ENCODE peak calls at places on chromosome 14, in seven cellular contexts. One of them, this sample, is unnamed.

GRCh38 chr14:95516554-95517209 is at the start of gene SYNE3:
- DNase-seq in OCI-LY7: no peak
- DNase-seq in neural progenitor cell: peak
- DNase-seq in upper lobe of right lung: peak
- DNase-seq in ovary: peak
- DNase-seq in CD4-positive, alpha-beta T cell: peak
- DNase-seq in IMR-90: no peak
- DNase-seq in this sample: no peak

GRCh38 chr14:88872976-88873375 is 48.5 kb downstream of the TTC8 start:
- DNase-seq in OCI-LY7: no peak
- DNase-seq in neural progenitor cell: no peak
- DNase-seq in upper lobe of right lung: no peak
- DNase-seq in ovary: no peak
- DNase-seq in CD4-positive, alpha-beta T cell: no peak
- DNase-seq in IMR-90: no peak
- DNase-seq in this sample: no peak

GRCh38 chr14:20680843-20681347 is 3.5 kb upstream of the RNASE4 start:
- DNase-seq in OCI-LY7: no peak
- DNase-seq in neural progenitor cell: no peak
- DNase-seq in upper lobe of right lung: no peak
- DNase-seq in ovary: no peak
- DNase-seq in CD4-positive, alpha-beta T cell: no peak
- DNase-seq in IMR-90: no peak
- DNase-seq in this sample: no peak

GRCh38 chr14:72332054-72332453 is 399.8 kb downstream of the RGS6 start:
- DNase-seq in OCI-LY7: no peak
- DNase-seq in neural progenitor cell: no peak
- DNase-seq in upper lobe of right lung: no peak
- DNase-seq in ovary: peak
- DNase-seq in CD4-positive, alpha-beta T cell: no peak
- DNase-seq in IMR-90: no peak
- DNase-seq in this sample: no peak

GRCh38 chr14:83757896-83758295 is 1772.0 kb upstream of the FLRT2 start:
- DNase-seq in OCI-LY7: no peak
- DNase-seq in neural progenitor cell: no peak
- DNase-seq in upper lobe of right lung: no peak
- DNase-seq in ovary: no peak
- DNase-seq in CD4-positive, alpha-beta T cell: no peak
- DNase-seq in IMR-90: peak
- DNase-seq in this sample: no peak

GRCh38 chr14:64671591-64671990 is 32.6 kb upstream of the PLEKHG3 start:
- DNase-seq in OCI-LY7: peak
- DNase-seq in neural progenitor cell: peak
- DNase-seq in upper lobe of right lung: no peak
- DNase-seq in ovary: no peak
- DNase-seq in CD4-positive, alpha-beta T cell: no peak
- DNase-seq in IMR-90: peak
- DNase-seq in this sample: no peak

GRCh38 chr14:26621366-26621765 is 23.5 kb upstream of the NOVA1 start:
- DNase-seq in OCI-LY7: no peak
- DNase-seq in neural progenitor cell: no peak
- DNase-seq in upper lobe of right lung: no peak
- DNase-seq in ovary: no peak
- DNase-seq in CD4-positive, alpha-beta T cell: no peak
- DNase-seq in IMR-90: no peak
- DNase-seq in this sample: no peak

GRCh38 chr14:55794655-55795583 is 214.9 kb downstream of the KTN1 start:
- DNase-seq in OCI-LY7: no peak
- DNase-seq in neural progenitor cell: no peak
- DNase-seq in upper lobe of right lung: no peak
- DNase-seq in ovary: no peak
- DNase-seq in CD4-positive, alpha-beta T cell: no peak
- DNase-seq in IMR-90: peak
- DNase-seq in this sample: no peak

GRCh38 chr14:23622990-23623389 is 13.2 kb upstream of the DHRS2 start:
- DNase-seq in OCI-LY7: no peak
- DNase-seq in neural progenitor cell: no peak
- DNase-seq in upper lobe of right lung: no peak
- DNase-seq in ovary: no peak
- DNase-seq in CD4-positive, alpha-beta T cell: no peak
- DNase-seq in IMR-90: no peak
- DNase-seq in this sample: no peak

GRCh38 chr14:74610199-74610865 is 1.7 kb downstream of the LTBP2 start:
- DNase-seq in OCI-LY7: no peak
- DNase-seq in neural progenitor cell: no peak
- DNase-seq in upper lobe of right lung: no peak
- DNase-seq in ovary: peak
- DNase-seq in CD4-positive, alpha-beta T cell: no peak
- DNase-seq in IMR-90: no peak
- DNase-seq in this sample: no peak

GRCh38 chr14:55845963-55846851 is 266.2 kb downstream of the KTN1 start:
- DNase-seq in OCI-LY7: no peak
- DNase-seq in neural progenitor cell: no peak
- DNase-seq in upper lobe of right lung: no peak
- DNase-seq in ovary: no peak
- DNase-seq in CD4-positive, alpha-beta T cell: no peak
- DNase-seq in IMR-90: no peak
- DNase-seq in this sample: no peak

GRCh38 chr14:102490456-102490855 is 19.1 kb downstream of the ANKRD9 start:
- DNase-seq in OCI-LY7: no peak
- DNase-seq in neural progenitor cell: no peak
- DNase-seq in upper lobe of right lung: peak
- DNase-seq in ovary: no peak
- DNase-seq in CD4-positive, alpha-beta T cell: no peak
- DNase-seq in IMR-90: no peak
- DNase-seq in this sample: no peak

GRCh38 chr14:55136868-55137785 is 8.1 kb downstream of the LGALS3 start:
- DNase-seq in OCI-LY7: no peak
- DNase-seq in neural progenitor cell: no peak
- DNase-seq in upper lobe of right lung: no peak
- DNase-seq in ovary: peak
- DNase-seq in CD4-positive, alpha-beta T cell: no peak
- DNase-seq in IMR-90: peak
- DNase-seq in this sample: no peak

GRCh38 chr14:54730156-54730961 is 163.4 kb downstream of the SAMD4A start:
- DNase-seq in OCI-LY7: peak
- DNase-seq in neural progenitor cell: no peak
- DNase-seq in upper lobe of right lung: no peak
- DNase-seq in ovary: no peak
- DNase-seq in CD4-positive, alpha-beta T cell: no peak
- DNase-seq in IMR-90: peak
- DNase-seq in this sample: no peak

GRCh38 chr14:86221000-86221399 is 691.1 kb downstream of the FLRT2 start:
- DNase-seq in OCI-LY7: no peak
- DNase-seq in neural progenitor cell: peak
- DNase-seq in upper lobe of right lung: no peak
- DNase-seq in ovary: no peak
- DNase-seq in CD4-positive, alpha-beta T cell: no peak
- DNase-seq in IMR-90: peak
- DNase-seq in this sample: no peak

GRCh38 chr14:68417007-68417659 is 375.7 kb downstream of the ZFP36L1 start:
- DNase-seq in OCI-LY7: no peak
- DNase-seq in neural progenitor cell: no peak
- DNase-seq in upper lobe of right lung: no peak
- DNase-seq in ovary: no peak
- DNase-seq in CD4-positive, alpha-beta T cell: no peak
- DNase-seq in IMR-90: no peak
- DNase-seq in this sample: no peak

GRCh38 chr14:29410581-29410980 is 517.1 kb downstream of the PRKD1 start:
- DNase-seq in OCI-LY7: no peak
- DNase-seq in neural progenitor cell: no peak
- DNase-seq in upper lobe of right lung: no peak
- DNase-seq in ovary: no peak
- DNase-seq in CD4-positive, alpha-beta T cell: no peak
- DNase-seq in IMR-90: no peak
- DNase-seq in this sample: no peak

GRCh38 chr14:27528328-27528727 is 930.5 kb upstream of the NOVA1 start:
- DNase-seq in OCI-LY7: no peak
- DNase-seq in neural progenitor cell: peak
- DNase-seq in upper lobe of right lung: no peak
- DNase-seq in ovary: no peak
- DNase-seq in CD4-positive, alpha-beta T cell: no peak
- DNase-seq in IMR-90: no peak
- DNase-seq in this sample: no peak

GRCh38 chr14:45201908-45202307 is 51.1 kb downstream of the MIS18BP1 start:
- DNase-seq in OCI-LY7: peak
- DNase-seq in neural progenitor cell: peak
- DNase-seq in upper lobe of right lung: no peak
- DNase-seq in ovary: no peak
- DNase-seq in CD4-positive, alpha-beta T cell: no peak
- DNase-seq in IMR-90: no peak
- DNase-seq in this sample: no peak

DNA sequence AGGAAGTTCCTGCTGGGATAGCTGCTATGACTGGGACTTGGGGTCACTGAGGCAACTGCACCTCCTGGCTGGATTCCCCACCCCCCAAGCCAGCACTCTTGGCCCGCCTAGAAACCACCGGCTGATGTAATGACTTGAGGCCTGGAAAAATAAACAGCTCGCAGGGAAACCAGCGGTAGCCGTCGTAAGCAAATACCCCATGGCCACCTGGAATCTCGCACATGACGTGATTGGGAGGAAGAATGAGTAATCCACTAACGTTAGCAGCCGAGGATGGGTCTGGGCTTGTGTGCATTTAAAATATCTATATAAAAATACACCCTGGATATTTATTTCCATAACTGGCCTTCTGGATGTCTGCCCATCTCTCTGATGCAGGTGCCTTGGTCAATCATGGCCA is 120.0 kb downstream of the SMOC1 start:
- DNase-seq in OCI-LY7: no peak
- DNase-seq in neural progenitor cell: no peak
- DNase-seq in upper lobe of right lung: no peak
- DNase-seq in ovary: no peak
- DNase-seq in CD4-positive, alpha-beta T cell: no peak
- DNase-seq in IMR-90: peak
- DNase-seq in this sample: no peak
- H3K27ac ChIP-seq in OCI-LY7: no peak
- H3K27ac ChIP-seq in neural progenitor cell: no peak
- H3K27ac ChIP-seq in upper lobe of right lung: no peak
- H3K27ac ChIP-seq in ovary: no peak
- H3K27ac ChIP-seq in CD4-positive, alpha-beta T cell: no peak
- H3K27ac ChIP-seq in IMR-90: peak
- H3K27ac ChIP-seq in this sample: no peak

DNA sequence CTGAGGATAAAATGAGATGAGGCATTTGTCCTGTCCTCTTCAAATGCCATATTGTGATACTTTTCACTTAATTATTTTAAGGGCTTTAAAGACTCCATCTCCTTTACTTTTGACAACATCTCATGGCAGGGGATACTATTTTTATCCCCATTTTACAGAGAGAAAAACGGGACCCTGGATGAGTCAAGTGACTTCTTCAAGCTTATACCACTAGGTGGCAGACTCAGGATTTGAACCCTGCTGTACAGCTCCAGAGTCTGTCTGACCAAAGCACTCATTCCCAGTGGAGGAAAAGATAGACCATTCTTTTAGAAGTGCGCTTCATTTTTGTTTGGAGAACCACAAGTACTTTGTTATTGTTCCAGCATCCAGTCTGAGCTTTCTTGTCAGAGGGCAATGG is 1.7 kb upstream of the SMOC1 start:
- DNase-seq in OCI-LY7: peak
- DNase-seq in neural progenitor cell: peak
- DNase-seq in upper lobe of right lung: no peak
- DNase-seq in ovary: no peak
- DNase-seq in CD4-positive, alpha-beta T cell: no peak
- DNase-seq in IMR-90: peak
- DNase-seq in this sample: no peak
- TF ChIP-seq CTCF in OCI-LY7: peak
- TF ChIP-seq CTCF in neural progenitor cell: peak
- TF ChIP-seq CTCF in upper lobe of right lung: peak
- TF ChIP-seq CTCF in ovary: no peak
- TF ChIP-seq CTCF in CD4-positive, alpha-beta T cell: no peak
- TF ChIP-seq CTCF in IMR-90: peak
- TF ChIP-seq CTCF in this sample: no peak

DNA sequence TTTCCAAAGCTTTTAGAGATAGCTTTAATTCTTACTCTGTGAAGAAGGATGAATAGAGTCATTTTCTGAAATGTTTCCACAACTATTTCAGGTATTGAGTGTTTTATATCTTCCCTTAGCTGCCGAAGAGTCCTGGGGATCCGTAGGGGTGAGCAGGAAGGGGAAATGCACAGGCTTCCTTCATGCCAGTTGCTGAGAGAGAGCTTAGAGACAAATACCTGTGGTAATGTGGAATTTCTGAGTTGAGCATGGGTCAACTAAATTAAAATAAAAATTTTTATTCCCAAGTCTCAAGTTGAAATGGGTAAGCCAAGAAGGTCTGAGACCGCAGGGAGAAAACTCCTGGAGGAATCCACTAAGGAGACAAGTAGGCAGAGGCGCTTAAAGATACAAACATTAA is 185.7 kb downstream of the DAD1 start:
- DNase-seq in OCI-LY7: no peak
- DNase-seq in neural progenitor cell: no peak
- DNase-seq in upper lobe of right lung: no peak
- DNase-seq in ovary: no peak
- DNase-seq in CD4-positive, alpha-beta T cell: no peak
- DNase-seq in IMR-90: no peak
- DNase-seq in this sample: no peak
- H3K27ac ChIP-seq in OCI-LY7: no peak
- H3K27ac ChIP-seq in neural progenitor cell: no peak
- H3K27ac ChIP-seq in upper lobe of right lung: no peak
- H3K27ac ChIP-seq in ovary: no peak
- H3K27ac ChIP-seq in CD4-positive, alpha-beta T cell: no peak
- H3K27ac ChIP-seq in IMR-90: no peak
- H3K27ac ChIP-seq in this sample: no peak

GRCh38 chr14:99138999-99139865 is 132.8 kb downstream of the BCL11B start:
- DNase-seq in OCI-LY7: no peak
- DNase-seq in neural progenitor cell: no peak
- DNase-seq in upper lobe of right lung: no peak
- DNase-seq in ovary: no peak
- DNase-seq in CD4-positive, alpha-beta T cell: peak
- DNase-seq in IMR-90: no peak
- DNase-seq in this sample: no peak

GRCh38 chr14:99137913-99138571 is 134.0 kb downstream of the BCL11B start:
- DNase-seq in OCI-LY7: peak
- DNase-seq in neural progenitor cell: no peak
- DNase-seq in upper lobe of right lung: peak
- DNase-seq in ovary: no peak
- DNase-seq in CD4-positive, alpha-beta T cell: no peak
- DNase-seq in IMR-90: no peak
- DNase-seq in this sample: no peak

GRCh38 chr14:99143126-99143525 is 128.9 kb downstream of the BCL11B start:
- DNase-seq in OCI-LY7: no peak
- DNase-seq in neural progenitor cell: no peak
- DNase-seq in upper lobe of right lung: no peak
- DNase-seq in ovary: no peak
- DNase-seq in CD4-positive, alpha-beta T cell: no peak
- DNase-seq in IMR-90: no peak
- DNase-seq in this sample: no peak

GRCh38 chr14:99143793-99144192 is 128.2 kb downstream of the BCL11B start:
- DNase-seq in OCI-LY7: no peak
- DNase-seq in neural progenitor cell: no peak
- DNase-seq in upper lobe of right lung: no peak
- DNase-seq in ovary: no peak
- DNase-seq in CD4-positive, alpha-beta T cell: no peak
- DNase-seq in IMR-90: no peak
- DNase-seq in this sample: no peak

DNA sequence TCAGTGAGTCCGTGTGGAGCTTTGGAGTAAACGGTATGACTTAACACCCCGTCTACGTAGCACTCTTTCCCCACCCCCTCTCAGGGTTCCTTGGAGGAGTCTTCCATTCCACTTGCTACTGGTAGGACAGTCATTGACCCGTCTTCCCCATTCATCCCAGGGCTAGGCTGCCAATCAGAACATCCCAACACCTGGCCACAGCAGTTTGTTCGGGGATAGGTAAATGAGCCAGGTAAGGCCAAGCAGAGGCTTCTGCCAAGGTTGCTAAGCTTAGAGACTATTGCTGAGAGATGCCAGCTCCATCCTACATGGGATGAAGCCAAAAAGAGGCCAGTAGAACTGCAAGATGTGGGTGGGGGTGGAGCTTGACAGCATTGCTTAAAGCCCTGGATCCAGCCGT is 130.8 kb downstream of the BCL11B start:
- DNase-seq in OCI-LY7: no peak
- DNase-seq in neural progenitor cell: no peak
- DNase-seq in upper lobe of right lung: no peak
- DNase-seq in ovary: no peak
- DNase-seq in CD4-positive, alpha-beta T cell: no peak
- DNase-seq in IMR-90: no peak
- DNase-seq in this sample: no peak
- TF ChIP-seq CTCF in OCI-LY7: no peak
- TF ChIP-seq CTCF in neural progenitor cell: no peak
- TF ChIP-seq CTCF in upper lobe of right lung: no peak
- TF ChIP-seq CTCF in ovary: no peak
- TF ChIP-seq CTCF in CD4-positive, alpha-beta T cell: no peak
- TF ChIP-seq CTCF in IMR-90: no peak
- TF ChIP-seq CTCF in this sample: no peak